ENCODE peak calls at places on chromosomes 11 and 22, in ten cellular contexts. One of them, this sample, is unnamed.

GRCh38 chr11:126930100-126930841 is 70.3 kb downstream of the KIRREL3 start:
- DNase-seq in colonic mucosa: no peak
- DNase-seq in activated effector memory CD4-positive, alpha-beta T cell treated with anti-CD3 and anti-CD28 coated beads, Interleukin-2, amount 50 U/mL, for 16 hours: no peak
- DNase-seq in A549: no peak
- DNase-seq in activated T-cell treated with anti-CD3 and anti-CD28 coated beads for 4 hours: no peak
- DNase-seq in foreskin fibroblast: no peak
- DNase-seq in pancreas: no peak
- DNase-seq in GM20000: no peak
- DNase-seq in AG20443: peak
- DNase-seq in NCI-H1105 treated with DMSO at 0.1 percent for 48 hours: peak
- DNase-seq in this sample: no peak

GRCh38 chr11:3189886-3190583 is 24.9 kb upstream of the OSBPL5 start:
- DNase-seq in GM20000: no peak
- DNase-seq in AG20443: no peak
- DNase-seq in foreskin fibroblast: no peak
- DNase-seq in activated effector memory CD4-positive, alpha-beta T cell treated with anti-CD3 and anti-CD28 coated beads, Interleukin-2, amount 50 U/mL, for 16 hours: peak
- DNase-seq in activated T-cell treated with anti-CD3 and anti-CD28 coated beads for 4 hours: no peak
- DNase-seq in NCI-H1105 treated with DMSO at 0.1 percent for 48 hours: no peak
- DNase-seq in pancreas: no peak
- DNase-seq in A549: no peak
- DNase-seq in colonic mucosa: no peak
- DNase-seq in this sample: no peak

GRCh38 chr22:28883917-28884753 is 763 bp downstream of the ZNRF3 start:
- DNase-seq in A549: peak
- DNase-seq in foreskin fibroblast: peak
- DNase-seq in activated T-cell treated with anti-CD3 and anti-CD28 coated beads for 4 hours: peak
- DNase-seq in pancreas: peak
- DNase-seq in activated effector memory CD4-positive, alpha-beta T cell treated with anti-CD3 and anti-CD28 coated beads, Interleukin-2, amount 50 U/mL, for 16 hours: peak
- DNase-seq in colonic mucosa: peak
- DNase-seq in GM20000: peak
- DNase-seq in NCI-H1105 treated with DMSO at 0.1 percent for 48 hours: peak
- DNase-seq in AG20443: peak
- DNase-seq in this sample: no peak

GRCh38 chr22:37112084-37112728 is 2.7 kb upstream of the TMPRSS6 start:
- DNase-seq in NCI-H1105 treated with DMSO at 0.1 percent for 48 hours: no peak
- DNase-seq in colonic mucosa: no peak
- DNase-seq in pancreas: no peak
- DNase-seq in foreskin fibroblast: no peak
- DNase-seq in activated T-cell treated with anti-CD3 and anti-CD28 coated beads for 4 hours: no peak
- DNase-seq in GM20000: no peak
- DNase-seq in activated effector memory CD4-positive, alpha-beta T cell treated with anti-CD3 and anti-CD28 coated beads, Interleukin-2, amount 50 U/mL, for 16 hours: no peak
- DNase-seq in AG20443: no peak
- DNase-seq in A549: no peak
- DNase-seq in this sample: no peak

GRCh38 chr11:69078930-69079607 is 30.3 kb downstream of the TPCN2 start:
- DNase-seq in AG20443: no peak
- DNase-seq in foreskin fibroblast: no peak
- DNase-seq in pancreas: no peak
- DNase-seq in activated T-cell treated with anti-CD3 and anti-CD28 coated beads for 4 hours: no peak
- DNase-seq in A549: no peak
- DNase-seq in NCI-H1105 treated with DMSO at 0.1 percent for 48 hours: no peak
- DNase-seq in GM20000: no peak
- DNase-seq in activated effector memory CD4-positive, alpha-beta T cell treated with anti-CD3 and anti-CD28 coated beads, Interleukin-2, amount 50 U/mL, for 16 hours: no peak
- DNase-seq in colonic mucosa: no peak
- DNase-seq in this sample: no peak

GRCh38 chr11:75982309-75982708 is 167.3 kb downstream of the UVRAG start:
- DNase-seq in colonic mucosa: no peak
- DNase-seq in activated T-cell treated with anti-CD3 and anti-CD28 coated beads for 4 hours: no peak
- DNase-seq in GM20000: peak
- DNase-seq in A549: no peak
- DNase-seq in pancreas: no peak
- DNase-seq in foreskin fibroblast: no peak
- DNase-seq in activated effector memory CD4-positive, alpha-beta T cell treated with anti-CD3 and anti-CD28 coated beads, Interleukin-2, amount 50 U/mL, for 16 hours: no peak
- DNase-seq in NCI-H1105 treated with DMSO at 0.1 percent for 48 hours: no peak
- DNase-seq in AG20443: no peak
- DNase-seq in this sample: no peak

GRCh38 chr22:33871935-33872334 is 48.3 kb downstream of the LARGE1 start:
- DNase-seq in NCI-H1105 treated with DMSO at 0.1 percent for 48 hours: no peak
- DNase-seq in activated T-cell treated with anti-CD3 and anti-CD28 coated beads for 4 hours: no peak
- DNase-seq in activated effector memory CD4-positive, alpha-beta T cell treated with anti-CD3 and anti-CD28 coated beads, Interleukin-2, amount 50 U/mL, for 16 hours: no peak
- DNase-seq in colonic mucosa: no peak
- DNase-seq in A549: no peak
- DNase-seq in pancreas: no peak
- DNase-seq in AG20443: no peak
- DNase-seq in GM20000: no peak
- DNase-seq in foreskin fibroblast: no peak
- DNase-seq in this sample: peak

GRCh38 chr22:43466710-43467109 is 54.9 kb downstream of the MPPED1 start:
- DNase-seq in NCI-H1105 treated with DMSO at 0.1 percent for 48 hours: no peak
- DNase-seq in activated effector memory CD4-positive, alpha-beta T cell treated with anti-CD3 and anti-CD28 coated beads, Interleukin-2, amount 50 U/mL, for 16 hours: no peak
- DNase-seq in foreskin fibroblast: no peak
- DNase-seq in colonic mucosa: no peak
- DNase-seq in activated T-cell treated with anti-CD3 and anti-CD28 coated beads for 4 hours: no peak
- DNase-seq in AG20443: no peak
- DNase-seq in pancreas: no peak
- DNase-seq in GM20000: no peak
- DNase-seq in A549: no peak
- DNase-seq in this sample: no peak

GRCh38 chr11:32136654-32137053 is 45.8 kb downstream of the RCN1 start:
- DNase-seq in pancreas: no peak
- DNase-seq in foreskin fibroblast: no peak
- DNase-seq in A549: no peak
- DNase-seq in GM20000: no peak
- DNase-seq in activated T-cell treated with anti-CD3 and anti-CD28 coated beads for 4 hours: no peak
- DNase-seq in AG20443: no peak
- DNase-seq in colonic mucosa: no peak
- DNase-seq in activated effector memory CD4-positive, alpha-beta T cell treated with anti-CD3 and anti-CD28 coated beads, Interleukin-2, amount 50 U/mL, for 16 hours: no peak
- DNase-seq in NCI-H1105 treated with DMSO at 0.1 percent for 48 hours: no peak
- DNase-seq in this sample: peak

GRCh38 chr11:95156133-95156731 is 66.6 kb downstream of the ENDOD1 start:
- DNase-seq in AG20443: no peak
- DNase-seq in activated effector memory CD4-positive, alpha-beta T cell treated with anti-CD3 and anti-CD28 coated beads, Interleukin-2, amount 50 U/mL, for 16 hours: no peak
- DNase-seq in GM20000: no peak
- DNase-seq in NCI-H1105 treated with DMSO at 0.1 percent for 48 hours: no peak
- DNase-seq in foreskin fibroblast: no peak
- DNase-seq in colonic mucosa: no peak
- DNase-seq in pancreas: no peak
- DNase-seq in A549: no peak
- DNase-seq in activated T-cell treated with anti-CD3 and anti-CD28 coated beads for 4 hours: no peak
- DNase-seq in this sample: no peak

GRCh38 chr22:17057959-17058814 is 26.6 kb upstream of the IL17RA start:
- DNase-seq in activated effector memory CD4-positive, alpha-beta T cell treated with anti-CD3 and anti-CD28 coated beads, Interleukin-2, amount 50 U/mL, for 16 hours: peak
- DNase-seq in pancreas: peak
- DNase-seq in activated T-cell treated with anti-CD3 and anti-CD28 coated beads for 4 hours: peak
- DNase-seq in NCI-H1105 treated with DMSO at 0.1 percent for 48 hours: peak
- DNase-seq in colonic mucosa: peak
- DNase-seq in A549: peak
- DNase-seq in AG20443: peak
- DNase-seq in GM20000: peak
- DNase-seq in foreskin fibroblast: peak
- DNase-seq in this sample: peak

GRCh38 chr11:45282070-45282469 is 4.1 kb downstream of the SYT13 start:
- DNase-seq in pancreas: no peak
- DNase-seq in colonic mucosa: no peak
- DNase-seq in activated effector memory CD4-positive, alpha-beta T cell treated with anti-CD3 and anti-CD28 coated beads, Interleukin-2, amount 50 U/mL, for 16 hours: no peak
- DNase-seq in GM20000: no peak
- DNase-seq in A549: no peak
- DNase-seq in foreskin fibroblast: no peak
- DNase-seq in NCI-H1105 treated with DMSO at 0.1 percent for 48 hours: no peak
- DNase-seq in activated T-cell treated with anti-CD3 and anti-CD28 coated beads for 4 hours: no peak
- DNase-seq in AG20443: no peak
- DNase-seq in this sample: no peak

GRCh38 chr11:102476812-102477211 is 24.2 kb upstream of the TMEM123 start:
- DNase-seq in activated T-cell treated with anti-CD3 and anti-CD28 coated beads for 4 hours: no peak
- DNase-seq in foreskin fibroblast: no peak
- DNase-seq in colonic mucosa: peak
- DNase-seq in NCI-H1105 treated with DMSO at 0.1 percent for 48 hours: peak
- DNase-seq in activated effector memory CD4-positive, alpha-beta T cell treated with anti-CD3 and anti-CD28 coated beads, Interleukin-2, amount 50 U/mL, for 16 hours: no peak
- DNase-seq in AG20443: no peak
- DNase-seq in pancreas: peak
- DNase-seq in GM20000: no peak
- DNase-seq in A549: no peak
- DNase-seq in this sample: no peak

GRCh38 chr11:119196833-119197483 is 9.2 kb upstream of the CBL start:
- DNase-seq in colonic mucosa: peak
- DNase-seq in GM20000: peak
- DNase-seq in pancreas: no peak
- DNase-seq in foreskin fibroblast: peak
- DNase-seq in activated effector memory CD4-positive, alpha-beta T cell treated with anti-CD3 and anti-CD28 coated beads, Interleukin-2, amount 50 U/mL, for 16 hours: peak
- DNase-seq in A549: peak
- DNase-seq in AG20443: peak
- DNase-seq in activated T-cell treated with anti-CD3 and anti-CD28 coated beads for 4 hours: peak
- DNase-seq in NCI-H1105 treated with DMSO at 0.1 percent for 48 hours: peak
- DNase-seq in this sample: peak

GRCh38 chr11:123060265-123061000 is 1.5 kb downstream of the HSPA8 start:
- DNase-seq in AG20443: no peak
- DNase-seq in activated T-cell treated with anti-CD3 and anti-CD28 coated beads for 4 hours: no peak
- DNase-seq in activated effector memory CD4-positive, alpha-beta T cell treated with anti-CD3 and anti-CD28 coated beads, Interleukin-2, amount 50 U/mL, for 16 hours: peak
- DNase-seq in A549: no peak
- DNase-seq in colonic mucosa: no peak
- DNase-seq in GM20000: no peak
- DNase-seq in NCI-H1105 treated with DMSO at 0.1 percent for 48 hours: no peak
- DNase-seq in foreskin fibroblast: no peak
- DNase-seq in pancreas: no peak
- DNase-seq in this sample: no peak

GRCh38 chr22:38172016-38172431 is 9.6 kb downstream of the PLA2G6 start:
- DNase-seq in GM20000: no peak
- DNase-seq in activated T-cell treated with anti-CD3 and anti-CD28 coated beads for 4 hours: no peak
- DNase-seq in AG20443: no peak
- DNase-seq in activated effector memory CD4-positive, alpha-beta T cell treated with anti-CD3 and anti-CD28 coated beads, Interleukin-2, amount 50 U/mL, for 16 hours: no peak
- DNase-seq in A549: no peak
- DNase-seq in colonic mucosa: no peak
- DNase-seq in foreskin fibroblast: peak
- DNase-seq in NCI-H1105 treated with DMSO at 0.1 percent for 48 hours: no peak
- DNase-seq in pancreas: peak
- DNase-seq in this sample: peak

GRCh38 chr22:47012589-47013365 is 250.3 kb downstream of the TBC1D22A start:
- DNase-seq in A549: no peak
- DNase-seq in AG20443: peak
- DNase-seq in NCI-H1105 treated with DMSO at 0.1 percent for 48 hours: no peak
- DNase-seq in foreskin fibroblast: peak
- DNase-seq in pancreas: no peak
- DNase-seq in activated T-cell treated with anti-CD3 and anti-CD28 coated beads for 4 hours: no peak
- DNase-seq in GM20000: no peak
- DNase-seq in activated effector memory CD4-positive, alpha-beta T cell treated with anti-CD3 and anti-CD28 coated beads, Interleukin-2, amount 50 U/mL, for 16 hours: no peak
- DNase-seq in colonic mucosa: no peak
- DNase-seq in this sample: no peak

GRCh38 chr11:95508219-95508880 is 277.3 kb upstream of the SESN3 start:
- DNase-seq in GM20000: no peak
- DNase-seq in activated effector memory CD4-positive, alpha-beta T cell treated with anti-CD3 and anti-CD28 coated beads, Interleukin-2, amount 50 U/mL, for 16 hours: no peak
- DNase-seq in activated T-cell treated with anti-CD3 and anti-CD28 coated beads for 4 hours: no peak
- DNase-seq in foreskin fibroblast: no peak
- DNase-seq in pancreas: no peak
- DNase-seq in colonic mucosa: no peak
- DNase-seq in A549: no peak
- DNase-seq in AG20443: no peak
- DNase-seq in NCI-H1105 treated with DMSO at 0.1 percent for 48 hours: no peak
- DNase-seq in this sample: peak

GRCh38 chr11:63508745-63509144 is 2.9 kb downstream of the LGALS12 start:
- DNase-seq in activated effector memory CD4-positive, alpha-beta T cell treated with anti-CD3 and anti-CD28 coated beads, Interleukin-2, amount 50 U/mL, for 16 hours: no peak
- DNase-seq in NCI-H1105 treated with DMSO at 0.1 percent for 48 hours: no peak
- DNase-seq in A549: no peak
- DNase-seq in pancreas: no peak
- DNase-seq in colonic mucosa: no peak
- DNase-seq in foreskin fibroblast: no peak
- DNase-seq in activated T-cell treated with anti-CD3 and anti-CD28 coated beads for 4 hours: no peak
- DNase-seq in AG20443: no peak
- DNase-seq in GM20000: no peak
- DNase-seq in this sample: no peak

GRCh38 chr11:128579790-128580504 is 7.4 kb downstream of the ETS1 start:
- DNase-seq in AG20443: no peak
- DNase-seq in NCI-H1105 treated with DMSO at 0.1 percent for 48 hours: no peak
- DNase-seq in colonic mucosa: no peak
- DNase-seq in A549: no peak
- DNase-seq in GM20000: peak
- DNase-seq in activated T-cell treated with anti-CD3 and anti-CD28 coated beads for 4 hours: no peak
- DNase-seq in pancreas: no peak
- DNase-seq in activated effector memory CD4-positive, alpha-beta T cell treated with anti-CD3 and anti-CD28 coated beads, Interleukin-2, amount 50 U/mL, for 16 hours: no peak
- DNase-seq in foreskin fibroblast: peak
- DNase-seq in this sample: peak

GRCh38 chr11:68525930-68526329 is 65.4 kb downstream of the PPP6R3 start:
- DNase-seq in colonic mucosa: no peak
- DNase-seq in NCI-H1105 treated with DMSO at 0.1 percent for 48 hours: no peak
- DNase-seq in AG20443: no peak
- DNase-seq in foreskin fibroblast: no peak
- DNase-seq in A549: no peak
- DNase-seq in activated effector memory CD4-positive, alpha-beta T cell treated with anti-CD3 and anti-CD28 coated beads, Interleukin-2, amount 50 U/mL, for 16 hours: no peak
- DNase-seq in pancreas: no peak
- DNase-seq in GM20000: no peak
- DNase-seq in activated T-cell treated with anti-CD3 and anti-CD28 coated beads for 4 hours: no peak
- DNase-seq in this sample: peak

GRCh38 chr11:109586789-109587188 is 164.8 kb downstream of the C11orf87 start:
- DNase-seq in A549: no peak
- DNase-seq in activated effector memory CD4-positive, alpha-beta T cell treated with anti-CD3 and anti-CD28 coated beads, Interleukin-2, amount 50 U/mL, for 16 hours: no peak
- DNase-seq in foreskin fibroblast: no peak
- DNase-seq in colonic mucosa: no peak
- DNase-seq in GM20000: no peak
- DNase-seq in AG20443: no peak
- DNase-seq in activated T-cell treated with anti-CD3 and anti-CD28 coated beads for 4 hours: no peak
- DNase-seq in pancreas: no peak
- DNase-seq in NCI-H1105 treated with DMSO at 0.1 percent for 48 hours: no peak
- DNase-seq in this sample: no peak

GRCh38 chr11:16791494-16791961 is 53.1 kb downstream of the C11orf58 start:
- DNase-seq in activated T-cell treated with anti-CD3 and anti-CD28 coated beads for 4 hours: no peak
- DNase-seq in GM20000: no peak
- DNase-seq in NCI-H1105 treated with DMSO at 0.1 percent for 48 hours: no peak
- DNase-seq in A549: peak
- DNase-seq in activated effector memory CD4-positive, alpha-beta T cell treated with anti-CD3 and anti-CD28 coated beads, Interleukin-2, amount 50 U/mL, for 16 hours: no peak
- DNase-seq in colonic mucosa: no peak
- DNase-seq in foreskin fibroblast: peak
- DNase-seq in AG20443: peak
- DNase-seq in pancreas: no peak
- DNase-seq in this sample: peak

GRCh38 chr22:29275819-29276565 is 7.9 kb downstream of the EWSR1 start:
- DNase-seq in AG20443: no peak
- DNase-seq in A549: no peak
- DNase-seq in activated T-cell treated with anti-CD3 and anti-CD28 coated beads for 4 hours: no peak
- DNase-seq in colonic mucosa: no peak
- DNase-seq in GM20000: no peak
- DNase-seq in NCI-H1105 treated with DMSO at 0.1 percent for 48 hours: no peak
- DNase-seq in activated effector memory CD4-positive, alpha-beta T cell treated with anti-CD3 and anti-CD28 coated beads, Interleukin-2, amount 50 U/mL, for 16 hours: no peak
- DNase-seq in pancreas: no peak
- DNase-seq in foreskin fibroblast: no peak
- DNase-seq in this sample: no peak

GRCh38 chr11:86818466-86819282 is 18.3 kb downstream of the PRSS23 start:
- DNase-seq in AG20443: peak
- DNase-seq in activated T-cell treated with anti-CD3 and anti-CD28 coated beads for 4 hours: no peak
- DNase-seq in A549: peak
- DNase-seq in GM20000: peak
- DNase-seq in activated effector memory CD4-positive, alpha-beta T cell treated with anti-CD3 and anti-CD28 coated beads, Interleukin-2, amount 50 U/mL, for 16 hours: no peak
- DNase-seq in foreskin fibroblast: peak
- DNase-seq in colonic mucosa: no peak
- DNase-seq in pancreas: no peak
- DNase-seq in NCI-H1105 treated with DMSO at 0.1 percent for 48 hours: peak
- DNase-seq in this sample: peak

GRCh38 chr22:38317237-38317994 is at the start of gene CSNK1E:
- DNase-seq in colonic mucosa: peak
- DNase-seq in GM20000: peak
- DNase-seq in NCI-H1105 treated with DMSO at 0.1 percent for 48 hours: peak
- DNase-seq in AG20443: peak
- DNase-seq in A549: peak
- DNase-seq in foreskin fibroblast: peak
- DNase-seq in activated T-cell treated with anti-CD3 and anti-CD28 coated beads for 4 hours: peak
- DNase-seq in activated effector memory CD4-positive, alpha-beta T cell treated with anti-CD3 and anti-CD28 coated beads, Interleukin-2, amount 50 U/mL, for 16 hours: peak
- DNase-seq in pancreas: peak
- DNase-seq in this sample: no peak

GRCh38 chr11:115672999-115673411 is 168.8 kb upstream of the CADM1 start:
- DNase-seq in AG20443: peak
- DNase-seq in NCI-H1105 treated with DMSO at 0.1 percent for 48 hours: no peak
- DNase-seq in foreskin fibroblast: peak
- DNase-seq in A549: no peak
- DNase-seq in activated effector memory CD4-positive, alpha-beta T cell treated with anti-CD3 and anti-CD28 coated beads, Interleukin-2, amount 50 U/mL, for 16 hours: no peak
- DNase-seq in GM20000: no peak
- DNase-seq in colonic mucosa: no peak
- DNase-seq in activated T-cell treated with anti-CD3 and anti-CD28 coated beads for 4 hours: no peak
- DNase-seq in pancreas: no peak
- DNase-seq in this sample: no peak

GRCh38 chr11:103228807-103229206 is 119.6 kb downstream of the DYNC2H1 start:
- DNase-seq in colonic mucosa: no peak
- DNase-seq in A549: no peak
- DNase-seq in AG20443: no peak
- DNase-seq in GM20000: no peak
- DNase-seq in pancreas: no peak
- DNase-seq in activated effector memory CD4-positive, alpha-beta T cell treated with anti-CD3 and anti-CD28 coated beads, Interleukin-2, amount 50 U/mL, for 16 hours: no peak
- DNase-seq in foreskin fibroblast: no peak
- DNase-seq in activated T-cell treated with anti-CD3 and anti-CD28 coated beads for 4 hours: no peak
- DNase-seq in NCI-H1105 treated with DMSO at 0.1 percent for 48 hours: no peak
- DNase-seq in this sample: peak